ENCODE peak calls at places on chromosomes 3 and 15, in ten cellular contexts. One of them, this sample, is unnamed.

GRCh38 chr3:71173421-71173975 is 410.0 kb downstream of the FOXP1 start:
- DNase-seq in neural crest cell: no peak
- DNase-seq in progenitor cell of endocrine pancreas: no peak
- DNase-seq in astrocyte of the spinal cord: peak
- DNase-seq in foreskin fibroblast: peak
- DNase-seq in psoas muscle: no peak
- DNase-seq in HFFc6: peak
- DNase-seq in fibroblast of villous mesenchyme: peak
- DNase-seq in GM12878: no peak
- DNase-seq in epithelial cell of esophagus: no peak
- DNase-seq in this sample: peak

GRCh38 chr3:196726788-196727675 is 12.6 kb upstream of the PAK2 start:
- DNase-seq in neural crest cell: no peak
- DNase-seq in progenitor cell of endocrine pancreas: no peak
- DNase-seq in astrocyte of the spinal cord: peak
- DNase-seq in foreskin fibroblast: peak
- DNase-seq in psoas muscle: no peak
- DNase-seq in HFFc6: peak
- DNase-seq in fibroblast of villous mesenchyme: no peak
- DNase-seq in GM12878: no peak
- DNase-seq in epithelial cell of esophagus: peak
- DNase-seq in this sample: peak

GRCh38 chr3:29453278-29453961 is 172.5 kb downstream of the RBMS3 start:
- DNase-seq in neural crest cell: no peak
- DNase-seq in progenitor cell of endocrine pancreas: no peak
- DNase-seq in astrocyte of the spinal cord: no peak
- DNase-seq in foreskin fibroblast: no peak
- DNase-seq in psoas muscle: peak
- DNase-seq in HFFc6: no peak
- DNase-seq in fibroblast of villous mesenchyme: no peak
- DNase-seq in GM12878: no peak
- DNase-seq in epithelial cell of esophagus: peak
- DNase-seq in this sample: peak

GRCh38 chr3:115804722-115805121 is 181.4 kb downstream of the GAP43 start:
- DNase-seq in neural crest cell: no peak
- DNase-seq in progenitor cell of endocrine pancreas: no peak
- DNase-seq in astrocyte of the spinal cord: peak
- DNase-seq in foreskin fibroblast: peak
- DNase-seq in psoas muscle: no peak
- DNase-seq in HFFc6: peak
- DNase-seq in fibroblast of villous mesenchyme: peak
- DNase-seq in GM12878: no peak
- DNase-seq in epithelial cell of esophagus: peak
- DNase-seq in this sample: peak

GRCh38 chr3:134896696-134897095 is 101.6 kb downstream of the EPHB1 start:
- DNase-seq in neural crest cell: no peak
- DNase-seq in progenitor cell of endocrine pancreas: no peak
- DNase-seq in astrocyte of the spinal cord: no peak
- DNase-seq in foreskin fibroblast: no peak
- DNase-seq in psoas muscle: no peak
- DNase-seq in HFFc6: no peak
- DNase-seq in fibroblast of villous mesenchyme: no peak
- DNase-seq in GM12878: no peak
- DNase-seq in epithelial cell of esophagus: no peak
- DNase-seq in this sample: no peak

GRCh38 chr15:97052526-97052925 is 722.0 kb downstream of the NR2F2 start:
- DNase-seq in neural crest cell: no peak
- DNase-seq in progenitor cell of endocrine pancreas: no peak
- DNase-seq in astrocyte of the spinal cord: no peak
- DNase-seq in foreskin fibroblast: no peak
- DNase-seq in psoas muscle: no peak
- DNase-seq in HFFc6: no peak
- DNase-seq in fibroblast of villous mesenchyme: no peak
- DNase-seq in GM12878: no peak
- DNase-seq in epithelial cell of esophagus: no peak
- DNase-seq in this sample: no peak

GRCh38 chr15:91589360-91589759 is 264.1 kb upstream of the SLCO3A1 start:
- DNase-seq in neural crest cell: no peak
- DNase-seq in progenitor cell of endocrine pancreas: no peak
- DNase-seq in astrocyte of the spinal cord: no peak
- DNase-seq in foreskin fibroblast: no peak
- DNase-seq in psoas muscle: no peak
- DNase-seq in HFFc6: no peak
- DNase-seq in fibroblast of villous mesenchyme: no peak
- DNase-seq in GM12878: no peak
- DNase-seq in epithelial cell of esophagus: no peak
- DNase-seq in this sample: no peak

GRCh38 chr3:12483364-12483763 is 916 bp upstream of the TSEN2 start:
- DNase-seq in neural crest cell: no peak
- DNase-seq in progenitor cell of endocrine pancreas: no peak
- DNase-seq in astrocyte of the spinal cord: no peak
- DNase-seq in foreskin fibroblast: peak
- DNase-seq in psoas muscle: no peak
- DNase-seq in HFFc6: no peak
- DNase-seq in fibroblast of villous mesenchyme: no peak
- DNase-seq in GM12878: no peak
- DNase-seq in epithelial cell of esophagus: peak
- DNase-seq in this sample: no peak

GRCh38 chr3:12227833-12228232 is 61.0 kb upstream of the PPARG start:
- DNase-seq in neural crest cell: no peak
- DNase-seq in progenitor cell of endocrine pancreas: no peak
- DNase-seq in astrocyte of the spinal cord: peak
- DNase-seq in foreskin fibroblast: peak
- DNase-seq in psoas muscle: no peak
- DNase-seq in HFFc6: peak
- DNase-seq in fibroblast of villous mesenchyme: peak
- DNase-seq in GM12878: no peak
- DNase-seq in epithelial cell of esophagus: no peak
- DNase-seq in this sample: peak

GRCh38 chr3:20222274-20222673 is 36.3 kb upstream of the SGO1 start:
- DNase-seq in neural crest cell: no peak
- DNase-seq in progenitor cell of endocrine pancreas: no peak
- DNase-seq in astrocyte of the spinal cord: no peak
- DNase-seq in foreskin fibroblast: no peak
- DNase-seq in psoas muscle: no peak
- DNase-seq in HFFc6: no peak
- DNase-seq in fibroblast of villous mesenchyme: no peak
- DNase-seq in GM12878: no peak
- DNase-seq in epithelial cell of esophagus: no peak
- DNase-seq in this sample: no peak
- TF ChIP-seq CTCF in neural crest cell: no peak
- TF ChIP-seq CTCF in progenitor cell of endocrine pancreas: no peak
- TF ChIP-seq CTCF in astrocyte of the spinal cord: no peak
- TF ChIP-seq CTCF in foreskin fibroblast: no peak
- TF ChIP-seq CTCF in psoas muscle: no peak
- TF ChIP-seq CTCF in HFFc6: no peak
- TF ChIP-seq CTCF in fibroblast of villous mesenchyme: no peak
- TF ChIP-seq CTCF in GM12878: no peak
- TF ChIP-seq CTCF in epithelial cell of esophagus: no peak
- TF ChIP-seq CTCF in this sample: no peak

GRCh38 chr3:54171509-54171908 is 49.2 kb downstream of the CACNA2D3 start:
- DNase-seq in neural crest cell: no peak
- DNase-seq in progenitor cell of endocrine pancreas: no peak
- DNase-seq in astrocyte of the spinal cord: no peak
- DNase-seq in foreskin fibroblast: no peak
- DNase-seq in psoas muscle: no peak
- DNase-seq in HFFc6: no peak
- DNase-seq in fibroblast of villous mesenchyme: no peak
- DNase-seq in GM12878: no peak
- DNase-seq in epithelial cell of esophagus: no peak
- DNase-seq in this sample: no peak

GRCh38 chr3:54168451-54168850 is 46.1 kb downstream of the CACNA2D3 start:
- DNase-seq in neural crest cell: no peak
- DNase-seq in progenitor cell of endocrine pancreas: no peak
- DNase-seq in astrocyte of the spinal cord: no peak
- DNase-seq in foreskin fibroblast: no peak
- DNase-seq in psoas muscle: no peak
- DNase-seq in HFFc6: no peak
- DNase-seq in fibroblast of villous mesenchyme: no peak
- DNase-seq in GM12878: no peak
- DNase-seq in epithelial cell of esophagus: no peak
- DNase-seq in this sample: no peak

GRCh38 chr3:54171951-54172350 is 49.6 kb downstream of the CACNA2D3 start:
- DNase-seq in neural crest cell: no peak
- DNase-seq in progenitor cell of endocrine pancreas: no peak
- DNase-seq in astrocyte of the spinal cord: no peak
- DNase-seq in foreskin fibroblast: no peak
- DNase-seq in psoas muscle: no peak
- DNase-seq in HFFc6: no peak
- DNase-seq in fibroblast of villous mesenchyme: no peak
- DNase-seq in GM12878: no peak
- DNase-seq in epithelial cell of esophagus: no peak
- DNase-seq in this sample: no peak

GRCh38 chr3:54167999-54168398 is 45.6 kb downstream of the CACNA2D3 start:
- DNase-seq in neural crest cell: no peak
- DNase-seq in progenitor cell of endocrine pancreas: no peak
- DNase-seq in astrocyte of the spinal cord: no peak
- DNase-seq in foreskin fibroblast: no peak
- DNase-seq in psoas muscle: no peak
- DNase-seq in HFFc6: no peak
- DNase-seq in fibroblast of villous mesenchyme: no peak
- DNase-seq in GM12878: no peak
- DNase-seq in epithelial cell of esophagus: no peak
- DNase-seq in this sample: no peak

DNA sequence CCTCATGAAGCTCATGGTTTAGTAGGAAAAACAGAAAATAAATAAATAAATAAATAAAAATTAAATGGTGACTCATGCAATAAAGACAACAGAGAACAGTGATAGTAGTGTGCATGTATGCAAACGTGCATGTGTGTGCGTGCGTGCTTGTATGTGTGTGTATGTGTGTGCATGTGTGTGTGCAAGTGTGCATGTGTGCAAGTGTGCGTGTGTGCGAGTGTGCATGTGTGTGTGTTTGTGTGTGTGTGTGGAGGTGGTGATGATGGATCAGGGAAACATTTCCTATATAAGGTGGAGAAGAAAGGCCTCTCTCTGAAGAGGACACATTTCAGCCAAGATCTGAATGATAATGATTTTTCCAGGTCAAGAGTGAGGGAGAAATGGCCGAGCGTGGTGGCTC is 47.2 kb downstream of the CACNA2D3 start:
- DNase-seq in neural crest cell: no peak
- DNase-seq in progenitor cell of endocrine pancreas: no peak
- DNase-seq in astrocyte of the spinal cord: no peak
- DNase-seq in foreskin fibroblast: no peak
- DNase-seq in psoas muscle: no peak
- DNase-seq in HFFc6: no peak
- DNase-seq in fibroblast of villous mesenchyme: no peak
- DNase-seq in GM12878: no peak
- DNase-seq in epithelial cell of esophagus: no peak
- DNase-seq in this sample: no peak
- TF ChIP-seq CTCF in neural crest cell: no peak
- TF ChIP-seq CTCF in progenitor cell of endocrine pancreas: no peak
- TF ChIP-seq CTCF in astrocyte of the spinal cord: no peak
- TF ChIP-seq CTCF in foreskin fibroblast: no peak
- TF ChIP-seq CTCF in psoas muscle: no peak
- TF ChIP-seq CTCF in HFFc6: no peak
- TF ChIP-seq CTCF in fibroblast of villous mesenchyme: no peak
- TF ChIP-seq CTCF in GM12878: no peak
- TF ChIP-seq CTCF in epithelial cell of esophagus: no peak
- TF ChIP-seq CTCF in this sample: no peak

DNA sequence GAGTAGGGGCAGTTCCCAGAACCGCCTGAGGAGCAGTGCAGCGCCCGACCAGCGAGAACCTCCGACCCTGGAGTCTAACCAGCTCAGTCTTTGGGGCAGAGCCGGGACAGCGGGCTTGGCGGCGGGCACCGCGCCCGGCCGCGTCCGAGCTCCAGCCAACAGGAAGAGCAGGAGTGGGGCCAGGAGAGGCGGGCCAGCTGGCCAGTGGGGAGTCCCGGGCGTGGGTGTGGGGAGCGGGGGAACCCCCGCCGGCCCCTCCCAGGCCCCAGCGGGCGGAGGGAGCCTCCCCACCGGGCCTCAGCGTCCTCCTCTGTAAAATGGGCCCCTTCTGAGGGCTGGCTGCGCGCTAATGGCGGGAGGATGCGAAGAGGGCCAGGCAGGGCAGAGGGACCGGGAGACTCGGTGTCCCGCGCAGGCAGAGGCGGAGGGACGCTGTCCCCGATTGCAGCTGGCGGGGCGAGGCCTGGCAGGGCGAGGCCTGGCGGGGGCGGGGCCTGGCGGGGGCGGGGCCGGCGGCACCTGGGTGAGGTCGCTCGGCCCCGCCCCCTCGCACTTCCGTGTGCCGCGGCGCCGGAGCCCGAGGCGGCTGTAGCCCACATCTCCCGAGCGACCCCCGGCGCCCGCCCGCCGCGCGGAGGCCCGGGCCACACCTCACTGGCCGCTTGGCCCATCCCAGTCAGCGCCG is at the start of gene PRKCD:
- DNase-seq in neural crest cell: peak
- DNase-seq in progenitor cell of endocrine pancreas: peak
- DNase-seq in astrocyte of the spinal cord: peak
- DNase-seq in foreskin fibroblast: peak
- DNase-seq in psoas muscle: peak
- DNase-seq in HFFc6: peak
- DNase-seq in fibroblast of villous mesenchyme: peak
- DNase-seq in GM12878: no peak
- DNase-seq in epithelial cell of esophagus: peak
- DNase-seq in this sample: peak
- TF ChIP-seq CTCF in neural crest cell: peak
- TF ChIP-seq CTCF in progenitor cell of endocrine pancreas: peak
- TF ChIP-seq CTCF in astrocyte of the spinal cord: no peak
- TF ChIP-seq CTCF in foreskin fibroblast: peak
- TF ChIP-seq CTCF in psoas muscle: peak
- TF ChIP-seq CTCF in HFFc6: peak
- TF ChIP-seq CTCF in fibroblast of villous mesenchyme: peak
- TF ChIP-seq CTCF in GM12878: peak
- TF ChIP-seq CTCF in epithelial cell of esophagus: peak
- TF ChIP-seq CTCF in this sample: peak

GRCh38 chr3:184780981-184781515 is 30.9 kb upstream of the VPS8 start:
- DNase-seq in neural crest cell: no peak
- DNase-seq in progenitor cell of endocrine pancreas: no peak
- DNase-seq in astrocyte of the spinal cord: no peak
- DNase-seq in foreskin fibroblast: no peak
- DNase-seq in psoas muscle: peak
- DNase-seq in HFFc6: peak
- DNase-seq in fibroblast of villous mesenchyme: no peak
- DNase-seq in GM12878: no peak
- DNase-seq in epithelial cell of esophagus: no peak
- DNase-seq in this sample: no peak

GRCh38 chr3:184776916-184777315 is 35.0 kb upstream of the VPS8 start:
- DNase-seq in neural crest cell: no peak
- DNase-seq in progenitor cell of endocrine pancreas: no peak
- DNase-seq in astrocyte of the spinal cord: no peak
- DNase-seq in foreskin fibroblast: no peak
- DNase-seq in psoas muscle: no peak
- DNase-seq in HFFc6: no peak
- DNase-seq in fibroblast of villous mesenchyme: no peak
- DNase-seq in GM12878: no peak
- DNase-seq in epithelial cell of esophagus: no peak
- DNase-seq in this sample: no peak

GRCh38 chr3:184774996-184775715 is 36.8 kb upstream of the VPS8 start:
- DNase-seq in neural crest cell: no peak
- DNase-seq in progenitor cell of endocrine pancreas: no peak
- DNase-seq in astrocyte of the spinal cord: no peak
- DNase-seq in foreskin fibroblast: no peak
- DNase-seq in psoas muscle: no peak
- DNase-seq in HFFc6: no peak
- DNase-seq in fibroblast of villous mesenchyme: no peak
- DNase-seq in GM12878: no peak
- DNase-seq in epithelial cell of esophagus: no peak
- DNase-seq in this sample: no peak

GRCh38 chr3:184778426-184779332 is 33.3 kb upstream of the VPS8 start:
- DNase-seq in neural crest cell: no peak
- DNase-seq in progenitor cell of endocrine pancreas: no peak
- DNase-seq in astrocyte of the spinal cord: no peak
- DNase-seq in foreskin fibroblast: no peak
- DNase-seq in psoas muscle: no peak
- DNase-seq in HFFc6: no peak
- DNase-seq in fibroblast of villous mesenchyme: no peak
- DNase-seq in GM12878: no peak
- DNase-seq in epithelial cell of esophagus: no peak
- DNase-seq in this sample: no peak

GRCh38 chr3:184777566-184778356 is 34.2 kb upstream of the VPS8 start:
- DNase-seq in neural crest cell: peak
- DNase-seq in progenitor cell of endocrine pancreas: peak
- DNase-seq in astrocyte of the spinal cord: peak
- DNase-seq in foreskin fibroblast: peak
- DNase-seq in psoas muscle: peak
- DNase-seq in HFFc6: peak
- DNase-seq in fibroblast of villous mesenchyme: peak
- DNase-seq in GM12878: peak
- DNase-seq in epithelial cell of esophagus: peak
- DNase-seq in this sample: peak
- TF ChIP-seq CTCF in neural crest cell: peak
- TF ChIP-seq CTCF in progenitor cell of endocrine pancreas: peak
- TF ChIP-seq CTCF in astrocyte of the spinal cord: peak
- TF ChIP-seq CTCF in foreskin fibroblast: peak
- TF ChIP-seq CTCF in psoas muscle: peak
- TF ChIP-seq CTCF in HFFc6: peak
- TF ChIP-seq CTCF in fibroblast of villous mesenchyme: peak
- TF ChIP-seq CTCF in GM12878: peak
- TF ChIP-seq CTCF in epithelial cell of esophagus: peak
- TF ChIP-seq CTCF in this sample: peak

This sample was measured in cardiac fibroblast.